ENCODE peak calls at places on chromosomes 11 and 22, in eight cellular contexts. G, J, H, W, I, T, D and M are unnamed samples.

GRCh38 chr11:42524534-42525227 is 787.1 kb upstream of the API5 start:
- DNase-seq in G (peak), J (peak), H (peak), W (peak), I (peak), T (peak), D (no peak), M (no peak)

GRCh38 chr11:70612459-70613141 is 214.3 kb downstream of the CTTN start:
- DNase-seq in G (no peak), J (no peak), H (no peak), W (no peak), I (no peak), T (no peak), D (no peak), M (no peak)

GRCh38 chr22:27731621-27732020 is 69.9 kb downstream of the MN1 start:
- DNase-seq in G (no peak), J (no peak), H (no peak), W (no peak), I (no peak), T (no peak), D (no peak), M (no peak)

GRCh38 chr11:75388386-75389275 is 10.7 kb upstream of the RPS3 start:
- DNase-seq in G (peak), J (peak), H (peak), W (peak), I (peak), T (peak), D (peak), M (no peak)

GRCh38 chr22:25030636-25031035 is 78.1 kb downstream of the KIAA1671 start:
- DNase-seq in G (no peak), J (no peak), H (peak), W (no peak), I (no peak), T (no peak), D (no peak), M (no peak)

GRCh38 chr11:106656646-106657045 is 361.6 kb downstream of the GUCY1A2 start:
- DNase-seq in G (no peak), J (no peak), H (peak), W (no peak), I (no peak), T (no peak), D (no peak), M (no peak)

GRCh38 chr22:39236321-39237275 is 8.2 kb downstream of the PDGFB start:
- DNase-seq in G (peak), J (peak), H (no peak), W (no peak), I (no peak), T (peak), D (peak), M (no peak)

GRCh38 chr11:44290206-44290605 is 19.7 kb downstream of the ALX4 start:
- DNase-seq in G (no peak), J (no peak), H (peak), W (no peak), I (no peak), T (no peak), D (no peak), M (no peak)

GRCh38 chr11:123187221-123187620 is 7.8 kb downstream of the CLMP start:
- DNase-seq in G (no peak), J (no peak), H (no peak), W (no peak), I (no peak), T (no peak), D (no peak), M (no peak)

GRCh38 chr11:6197466-6198200 is 1.4 kb upstream of the OR52W1 start:
- DNase-seq in G (no peak), J (no peak), H (no peak), W (no peak), I (no peak), T (no peak), D (no peak), M (no peak)

GRCh38 chr11:10659339-10660216 is 34.0 kb downstream of the IRAG1 start:
- DNase-seq in G (no peak), J (no peak), H (peak), W (no peak), I (no peak), T (no peak), D (no peak), M (no peak)

GRCh38 chr11:124586247-124586860 is 16.6 kb downstream of the OR8A1 start:
- DNase-seq in G (peak), J (peak), H (peak), W (peak), I (peak), T (peak), D (peak), M (no peak)

GRCh38 chr11:1209371-1210057 is 13.4 kb upstream of the MUC5B start:
- DNase-seq in G (no peak), J (no peak), H (no peak), W (no peak), I (no peak), T (no peak), D (no peak), M (peak)

GRCh38 chr22:19519041-19519926 is 4.9 kb downstream of the CLDN5 start:
- DNase-seq in G (no peak), J (no peak), H (no peak), W (peak), I (no peak), T (no peak), D (no peak), M (peak)

GRCh38 chr22:28600546-28601143 is 79.0 kb downstream of the TTC28 start:
- DNase-seq in G (peak), J (peak), H (peak), W (peak), I (no peak), T (no peak), D (no peak), M (no peak)

GRCh38 chr11:74380746-74381439 is 17.3 kb downstream of the PGM2L1 start:
- DNase-seq in G (peak), J (no peak), H (peak), W (no peak), I (peak), T (no peak), D (no peak), M (no peak)

GRCh38 chr22:46176508-46177003 is 26.2 kb downstream of the PPARA start:
- DNase-seq in G (no peak), J (no peak), H (no peak), W (no peak), I (no peak), T (no peak), D (no peak), M (no peak)

GRCh38 chr11:112292785-112293407 is 32.2 kb upstream of the PLET1 start:
- DNase-seq in G (no peak), J (no peak), H (peak), W (no peak), I (no peak), T (no peak), D (no peak), M (no peak)

GRCh38 chr22:46012881-46013281 is 35.9 kb upstream of the WNT7B start:
- DNase-seq in G (no peak), J (no peak), H (no peak), W (no peak), I (no peak), T (no peak), D (no peak), M (peak)

GRCh38 chr22:18031670-18032454 is 7.5 kb upstream of the MICAL3 start:
- DNase-seq in G (no peak), J (no peak), H (peak), W (no peak), I (peak), T (no peak), D (no peak), M (no peak)

GRCh38 chr11:126416542-126417090 is 61.1 kb downstream of the ST3GAL4 start:
- DNase-seq in G (peak), J (peak), H (no peak), W (peak), I (peak), T (peak), D (peak), M (peak)